ENCODE peak calls at places on chromosomes 5 and 9, in five cellular contexts. V, W, G, N and D are unnamed samples.

GRCh38 chr5:89996892-89997291 is 412.7 kb downstream of the CETN3 start:
- DNase-seq in N (no peak), V (no peak), W (no peak), G (no peak), D (no peak)

GRCh38 chr5:37991267-37991902 is 151.5 kb upstream of the GDNF start:
- DNase-seq in W (no peak), V (no peak), G (no peak), N (no peak), D (no peak)

GRCh38 chr5:19855453-19855852 is 132.5 kb downstream of the CDH18 start:
- DNase-seq in V (no peak), G (no peak), N (no peak), W (no peak), D (no peak)

GRCh38 chr5:117497626-117498025 is 923.0 kb upstream of the SEMA6A start:
- DNase-seq in N (no peak), W (no peak), G (no peak), V (no peak), D (no peak)

GRCh38 chr9:132588098-132588497 is 5.7 kb downstream of the BARHL1 start:
- DNase-seq in V (no peak), N (no peak), G (no peak), W (no peak), D (no peak)

GRCh38 chr5:159893020-159893695 is 23.1 kb upstream of the ADRA1B start:
- DNase-seq in G (no peak), N (no peak), V (no peak), W (no peak), D (no peak)

GRCh38 chr5:170278611-170279500 is 18.7 kb downstream of the LCP2 start:
- DNase-seq in V (no peak), G (peak; percentile 90), W (peak; percentile 51), N (no peak), D (no peak)

GRCh38 chr5:154709368-154710305 is 45.5 kb upstream of the LARP1 start:
- DNase-seq in N (no peak), W (no peak), G (no peak), V (no peak), D (no peak)

GRCh38 chr9:136791466-136792276 is 527 bp downstream of the TMEM141 start:
- DNase-seq in N (peak; percentile 86), V (peak; percentile 79), W (no peak), G (peak; percentile 59), D (peak; percentile 68)

GRCh38 chr5:151068571-151069197 is 12.2 kb downstream of the TNIP1 start:
- DNase-seq in V (no peak), G (no peak), W (no peak), N (no peak), D (no peak)